ENCODE peak calls at places on chromosomes 13 and 19, in eight cellular contexts. Y, W, H, O, U, F, Q and M are unnamed samples.

GRCh38 chr13:23570099-23570926 is at the start of gene TNFRSF19:
- DNase-seq in O (peak; percentile 60), U (peak; percentile 91), W (no peak), H (peak; percentile 92), Y (peak; percentile 8), Q (no peak), F (peak; percentile 57), M (no peak)

GRCh38 chr19:32438751-32439150 is 33.2 kb downstream of the DPY19L3 start:
- DNase-seq in O (no peak), Y (no peak), U (no peak), W (no peak), F (no peak), Q (no peak), H (no peak), M (no peak)

GRCh38 chr19:7722231-7722651 is 9.7 kb downstream of the CLEC4G start:
- DNase-seq in Q (no peak), W (no peak), U (no peak), H (no peak), F (no peak), Y (no peak), O (no peak), M (no peak)

GRCh38 chr19:43738780-43739211 is 16.0 kb downstream of the SMG9 start:
- DNase-seq in Q (peak; percentile 66), H (peak; percentile 33), Y (no peak), U (no peak), W (no peak), F (no peak), O (peak; percentile 39), M (no peak)

GRCh38 chr13:87671824-87672603 is 843 bp downstream of the SLITRK5 start:
- DNase-seq in W (no peak), H (no peak), Y (no peak), O (no peak), U (no peak), Q (peak; percentile 7), F (peak; percentile 48), M (no peak)

GRCh38 chr19:1167687-1168561 is 6.1 kb downstream of the SBNO2 start:
- DNase-seq in H (no peak), F (no peak), Y (no peak), Q (no peak), W (peak; percentile 67), U (no peak), O (no peak), M (no peak)

GRCh38 chr13:31195616-31196015 is 4.2 kb upstream of the B3GLCT start:
- DNase-seq in H (no peak), Q (no peak), O (no peak), F (no peak), W (no peak), Y (no peak), U (no peak), M (no peak)

GRCh38 chr19:55189424-55189823 is 9.3 kb upstream of the SYT5 start:
- DNase-seq in W (no peak), U (peak; percentile 95), H (peak; percentile 96), Q (peak; percentile 23), O (peak; percentile 84), F (no peak), Y (peak; percentile 60), M (no peak)

GRCh38 chr19:47609885-47610545 is 1.1 kb downstream of the BICRA start:
- DNase-seq in O (no peak), Q (peak; percentile 69), F (peak; percentile 57), W (peak; percentile 70), U (peak; percentile 26), H (peak; percentile 36), Y (peak; percentile 25), M (peak; percentile 62)

GRCh38 chr13:29543230-29544215 is 52.0 kb downstream of the SLC7A1 start:
- DNase-seq in F (no peak), W (peak; percentile 19), U (peak; percentile 60), Y (no peak), O (no peak), H (peak; percentile 79), Q (no peak), M (peak; percentile 80)

GRCh38 chr13:113491418-113491883 is 940 bp upstream of the DCUN1D2 start:
- DNase-seq in U (peak; percentile 14), H (peak; percentile 27), W (no peak), Q (peak; percentile 33), O (peak; percentile 29), F (peak; percentile 25), Y (peak; percentile 46), M (no peak)

GRCh38 chr13:106619688-106620555 is 52.0 kb upstream of the ARGLU1 start:
- DNase-seq in O (peak; percentile 24), Y (peak; percentile 61), W (peak; percentile 34), H (peak; percentile 61), Q (peak; percentile 26), F (peak; percentile 9), U (peak; percentile 69), M (peak; percentile 35)

GRCh38 chr19:49639401-49640112 is 386 bp downstream of the RRAS start:
- DNase-seq in U (no peak), F (no peak), O (peak; percentile 39), W (peak; percentile 19), H (no peak), Y (no peak), Q (peak; percentile 19), M (no peak)

GRCh38 chr13:28458604-28459003 is 36.3 kb downstream of the FLT1 start:
- DNase-seq in Q (no peak), Y (no peak), W (no peak), U (no peak), O (no peak), F (no peak), H (no peak), M (no peak)

GRCh38 chr13:74136089-74136658 is 2.0 kb upstream of the KLF12 start:
- DNase-seq in W (peak; percentile 64), U (peak; percentile 62), O (no peak), F (peak; percentile 9), Q (peak; percentile 31), H (peak; percentile 68), Y (peak; percentile 62), M (peak; percentile 41)

DNA sequence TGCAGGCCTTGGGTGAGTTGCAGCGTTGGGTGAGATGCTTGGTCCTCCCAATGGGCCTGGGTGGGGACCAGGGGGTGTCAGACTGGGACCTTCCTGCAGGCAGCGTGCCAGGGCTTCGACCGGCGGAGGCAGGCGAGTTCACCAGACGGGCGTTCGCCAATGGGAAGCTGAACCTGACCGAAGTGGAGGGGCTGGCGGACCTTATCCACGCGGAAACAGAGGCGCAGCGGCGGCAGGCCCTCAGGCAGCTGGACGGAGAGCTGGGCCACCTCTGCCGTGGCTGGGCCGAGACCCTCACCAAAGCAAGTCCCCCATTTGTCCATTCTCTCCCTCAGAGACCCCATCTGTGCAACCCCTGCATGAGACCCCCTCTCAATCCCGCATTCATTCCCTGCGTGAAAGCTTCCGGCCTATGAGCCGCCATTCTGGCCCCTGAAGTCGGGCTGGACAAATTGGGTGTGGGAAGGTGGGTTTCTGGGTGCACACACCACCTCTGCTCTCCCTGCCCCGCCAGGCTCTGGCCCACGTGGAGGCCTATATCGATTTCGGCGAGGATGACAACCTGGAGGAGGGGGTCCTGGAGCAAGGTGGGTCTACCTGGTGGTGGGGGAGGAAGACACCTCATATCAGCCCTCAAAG is 1.2 kb downstream of the GTPBP3 start:
- DNase-seq in U (no peak), Y (no peak), W (no peak), Q (no peak), H (no peak), F (no peak), O (no peak), M (no peak)
- TF ChIP-seq CTCF in U (no peak), Y (no peak), W (no peak), Q (no peak), H (no peak), F (no peak), O (no peak), M (no peak)

DNA sequence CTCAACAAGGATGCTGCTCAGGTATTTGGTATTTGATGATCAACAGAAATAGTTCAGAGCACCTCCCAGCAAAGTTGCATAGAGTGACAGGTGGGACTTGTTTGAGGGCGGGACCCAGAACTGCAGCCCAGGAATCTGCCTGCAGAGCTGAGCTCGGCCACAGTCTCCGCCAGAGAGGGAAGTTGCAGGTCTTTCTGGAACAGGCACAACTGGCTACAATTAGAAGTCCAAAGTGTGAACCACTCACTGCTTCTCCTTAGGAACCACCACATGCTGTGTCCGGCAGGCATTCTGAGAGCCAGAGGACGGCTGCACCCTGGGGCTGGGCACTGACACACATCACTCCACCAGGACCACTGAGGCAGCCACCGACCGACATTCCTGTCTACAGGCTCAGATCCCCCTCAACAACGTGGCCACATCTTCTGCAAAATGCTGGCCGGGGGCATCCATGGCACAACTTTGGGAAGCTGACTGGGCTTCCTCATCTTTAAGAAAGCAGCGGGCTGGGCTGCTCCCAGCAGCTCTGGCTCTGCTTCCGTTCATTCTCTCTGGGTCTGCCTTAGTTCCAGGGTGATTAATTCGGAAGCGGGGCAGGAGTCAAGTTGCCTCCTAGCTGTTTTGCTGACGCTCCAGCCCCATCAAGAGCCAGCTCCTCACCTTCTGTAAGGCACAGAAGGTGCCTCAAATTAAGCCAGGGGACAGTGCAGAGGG is 918 bp downstream of the SLC15A1 start:
- DNase-seq in W (no peak), Y (peak; percentile 24), Q (peak; percentile 27), H (peak; percentile 33), O (no peak), U (peak; percentile 5), F (no peak), M (no peak)
- TF ChIP-seq CTCF in W (no peak), Y (no peak), Q (no peak), H (no peak), O (no peak), U (no peak), F (no peak), M (no peak)

DNA sequence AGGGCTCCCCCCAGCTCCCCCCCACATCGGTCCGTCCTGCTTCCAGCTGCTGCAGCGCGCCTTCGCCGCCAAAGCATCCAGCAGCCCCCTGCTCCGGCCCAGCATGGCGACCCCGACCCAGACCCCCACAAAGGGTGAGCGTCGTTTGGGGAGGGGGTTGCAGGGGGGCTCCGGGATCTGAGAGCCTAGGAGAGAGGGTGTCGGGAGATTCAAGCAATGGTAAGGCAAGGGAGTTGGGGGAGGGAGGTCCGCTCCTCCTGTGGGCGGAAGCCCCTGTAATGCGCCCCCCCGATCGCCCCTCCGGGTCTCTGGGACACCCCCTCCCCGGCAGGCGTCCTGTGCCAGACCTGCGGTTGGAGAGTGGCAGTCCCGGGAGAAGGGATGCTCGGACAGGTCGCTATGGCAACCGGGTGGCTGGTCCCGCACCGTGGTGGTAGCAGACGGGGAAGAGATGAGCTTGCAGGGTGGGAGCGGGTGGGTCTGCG is at the start of gene FXYD7:
- DNase-seq in W (no peak), Y (no peak), H (no peak), O (no peak), F (no peak), Q (no peak), U (no peak), M (no peak)
- TF ChIP-seq CTCF in W (no peak), Y (no peak), H (no peak), O (no peak), F (peak; percentile 53), Q (no peak), U (no peak), M (peak; percentile 57)

GRCh38 chr13:99958402-99959126 is 13.0 kb downstream of the ZIC5 start:
- DNase-seq in Y (no peak), F (no peak), Q (no peak), O (no peak), H (no peak), U (no peak), W (no peak), M (no peak)

GRCh38 chr13:99959127-99959529 is 12.4 kb downstream of the ZIC5 start:
- DNase-seq in H (no peak), O (no peak), F (no peak), W (no peak), U (no peak), Y (no peak), Q (no peak), M (no peak)

GRCh38 chr13:99960663-99961440 is 10.7 kb downstream of the ZIC5 start:
- DNase-seq in Y (no peak), Q (no peak), W (no peak), O (no peak), U (no peak), F (no peak), H (no peak), M (no peak)

GRCh38 chr13:99961634-99962033 is 9.9 kb downstream of the ZIC5 start:
- DNase-seq in U (no peak), Q (no peak), W (no peak), Y (no peak), F (no peak), H (no peak), O (no peak), M (no peak)

GRCh38 chr13:99959538-99960230 is 11.9 kb downstream of the ZIC5 start:
- DNase-seq in W (no peak), U (no peak), Y (no peak), F (peak; percentile 55), Q (no peak), O (no peak), H (no peak), M (no peak)
- TF ChIP-seq CTCF in W (no peak), U (no peak), Y (no peak), F (peak; percentile 54), Q (no peak), O (no peak), H (no peak), M (no peak)